ENCODE peak calls at places on chromosomes 16 and 17, in six cellular contexts. F is pancreas, A is cardiac muscle cell, Q is neuronal stem cell, S is upper lobe of right lung, I is uterus. H is an unnamed sample.

GRCh38 chr17:42096360-42097111 is 1.7 kb downstream of the ZNF385C start:
- DNase-seq in F (no peak), A (no peak), S (no peak), I (no peak), Q (no peak), H (no peak)

GRCh38 chr16:82664181-82664580 is 37.4 kb downstream of the CDH13 start:
- DNase-seq in F (no peak), I (no peak), A (no peak), S (no peak), Q (no peak), H (no peak)

GRCh38 chr17:68910256-68910705 is 44.9 kb downstream of the ABCA8 start:
- DNase-seq in Q (no peak), A (no peak), F (no peak), I (no peak), S (no peak), H (no peak)

GRCh38 chr17:10033982-10034381 is 128.9 kb upstream of the RCVRN start:
- DNase-seq in S (no peak), F (no peak), I (no peak), Q (no peak), A (no peak), H (no peak)

GRCh38 chr17:57456622-57457021 is 200.3 kb downstream of the MSI2 start:
- DNase-seq in Q (no peak), I (no peak), A (no peak), F (no peak), S (no peak), H (no peak)

GRCh38 chr17:20156196-20157077 is 147.3 kb downstream of the SPECC1 start:
- DNase-seq in I (peak; percentile 18), A (peak; percentile 61), F (peak; percentile 80), S (peak; percentile 82), Q (peak; percentile 29), H (peak; percentile 91)

GRCh38 chr17:75996665-75997590 is 3.7 kb upstream of the CDK3 start:
- DNase-seq in F (no peak), I (no peak), Q (no peak), A (peak; percentile 32), S (peak; percentile 85), H (no peak)

GRCh38 chr16:14301150-14302030 is 230.3 kb downstream of the MRTFB start:
- DNase-seq in Q (no peak), F (no peak), I (peak; percentile 46), A (peak; percentile 38), S (peak; percentile 69), H (peak; percentile 87)

GRCh38 chr16:22191966-22192260 is 14.2 kb upstream of the EEF2K start:
- DNase-seq in Q (no peak), S (no peak), F (no peak), I (no peak), A (peak; percentile 26), H (no peak)

GRCh38 chr17:51322390-51323029 is 62.2 kb downstream of the UTP18 start:
- DNase-seq in Q (peak; percentile 8), A (peak; percentile 46), S (no peak), F (no peak), I (no peak), H (no peak)

GRCh38 chr17:17994271-17994670 is 21.6 kb downstream of the DRC3 start:
- DNase-seq in Q (no peak), F (no peak), A (peak; percentile 62), S (no peak), I (no peak), H (no peak)

GRCh38 chr17:82232322-82232785 is 3.5 kb downstream of the SLC16A3 start:
- DNase-seq in F (no peak), S (peak; percentile 68), Q (no peak), A (no peak), I (no peak), H (no peak)
- H3K4me3 ChIP-seq in F (no peak overlapping the region), S (peak overlapping the region; percentile 73), Q (peak overlapping the region; percentile 42), A (peak overlapping the region; percentile 98), I (peak overlapping the region; percentile 53), H (no peak overlapping the region)

GRCh38 chr16:56614549-56614991 is 6.2 kb downstream of the MT2A start:
- DNase-seq in I (no peak), Q (no peak), S (no peak), A (no peak), F (no peak), H (no peak)
- H3K27me3 ChIP-seq in I (no peaks in the 10 kb centered on the region), Q (peaks cover 63% of the 10 kb centered on the region), S (no peaks in the 10 kb centered on the region), A (peaks cover 100% of the 10 kb centered on the region), F (no peaks in the 10 kb centered on the region), H (no peaks in the 10 kb centered on the region)

DNA sequence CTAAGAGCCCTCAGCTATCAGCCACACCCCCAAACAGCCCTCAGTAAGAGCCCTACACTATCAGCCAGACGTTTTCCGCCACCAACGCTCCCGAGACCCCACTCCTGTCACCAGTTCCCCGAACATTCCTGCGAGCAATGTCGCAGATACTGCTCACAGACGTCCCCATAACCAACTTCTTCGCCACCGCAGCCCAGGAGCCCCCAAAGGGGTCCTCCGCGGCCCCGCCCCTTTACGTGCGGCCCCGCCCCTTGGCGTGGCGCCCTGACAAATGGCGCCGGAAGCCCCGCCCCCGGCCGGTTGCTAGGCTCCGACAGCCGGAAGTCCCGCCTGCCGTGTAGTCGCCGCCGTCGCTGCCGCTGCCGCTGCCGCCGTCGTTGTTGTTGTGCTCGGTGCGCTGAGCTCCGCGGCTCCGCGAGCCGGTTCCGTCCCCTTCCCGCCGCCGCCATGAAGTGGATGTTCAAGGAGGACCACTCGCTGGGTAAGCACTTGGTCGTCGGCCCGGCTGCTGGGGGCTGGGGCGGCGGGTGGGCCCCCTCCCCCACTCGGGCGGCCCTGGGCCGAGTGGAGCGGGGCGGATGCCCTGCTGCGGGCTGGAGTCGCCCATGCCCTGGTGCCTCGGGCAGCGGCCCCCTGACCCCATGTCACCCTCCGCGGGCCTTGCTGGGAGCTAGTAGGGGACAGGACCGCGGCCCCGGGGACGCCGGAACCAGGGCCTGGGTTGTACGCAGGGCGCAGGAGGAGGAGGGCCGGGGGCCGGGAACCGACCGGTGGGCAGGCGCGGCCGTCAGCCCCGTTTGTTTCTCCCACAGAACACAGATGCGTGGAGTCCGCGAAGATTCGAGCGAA is at the start of gene GABARAPL2:
- DNase-seq in Q (peak; percentile 93), F (peak; percentile 97), I (peak; percentile 86), S (peak; percentile 94), A (peak; percentile 96), H (peak; percentile 87)
- H3K4me3 ChIP-seq in Q (peak within 1 kb of the TSS; percentile 99), F (peak within 1 kb of the TSS; percentile 97), I (peak within 1 kb of the TSS; percentile 79), S (peak within 1 kb of the TSS; percentile 100), A (peak within 1 kb of the TSS; percentile 86), H (peak within 1 kb of the TSS; percentile 80)

GRCh38 chr17:46892192-46892703 is 30.7 kb upstream of the GOSR2 start:
- DNase-seq in A (no peak), Q (no peak), F (no peak), S (no peak), I (no peak), H (no peak)

GRCh38 chr17:46896991-46897390 is 26.0 kb upstream of the GOSR2 start:
- DNase-seq in S (no peak), I (no peak), Q (no peak), A (no peak), F (no peak), H (no peak)

GRCh38 chr17:46894024-46894423 is 28.9 kb upstream of the GOSR2 start:
- DNase-seq in A (no peak), F (no peak), Q (no peak), I (no peak), S (no peak), H (no peak)

GRCh38 chr17:46894476-46895151 is 28.3 kb upstream of the GOSR2 start:
- DNase-seq in A (no peak), S (no peak), Q (no peak), I (no peak), F (no peak), H (no peak)

DNA sequence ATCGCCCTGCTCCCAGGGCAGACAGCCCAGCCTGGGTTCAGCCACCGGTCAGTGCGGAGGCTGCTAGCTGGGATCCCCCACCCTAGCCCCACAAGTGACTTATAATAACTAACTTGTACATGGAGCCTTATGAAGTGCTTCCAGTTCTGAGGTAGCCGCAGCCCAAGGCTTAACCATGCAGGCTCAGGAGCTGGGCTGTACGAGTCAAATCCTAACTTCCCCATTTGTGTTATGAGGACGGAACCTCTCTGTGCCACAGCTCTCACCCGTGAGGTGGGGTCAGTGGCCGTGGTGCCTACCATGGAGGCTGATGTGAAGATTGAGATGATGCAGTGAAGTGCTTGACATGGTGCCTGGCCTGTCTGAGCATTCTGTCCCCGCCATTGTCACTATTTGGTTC is 27.8 kb upstream of the GOSR2 start:
- DNase-seq in F (no peak), I (no peak), A (no peak), S (no peak), Q (no peak), H (no peak)
- H3K27me3 ChIP-seq in F (no peaks in the 10 kb centered on the region), I (no peaks in the 10 kb centered on the region), A (no peaks in the 10 kb centered on the region), S (peaks cover 8% of the 10 kb centered on the region), Q (peaks cover 15% of the 10 kb centered on the region), H (no peaks in the 10 kb centered on the region)

H was measured in upper lobe of left lung.